ENCODE peak calls at places on chromosomes 3 and 15, in five cellular contexts. N is tibial artery, D is BE2C, R is cardiac muscle cell, Z is colonic mucosa. O is an unnamed sample. For H3K36me3 and H3K27me3, the result is how much of the 10 kb centered on the place peaks cover.

GRCh38 chr3:15011174-15011573 is 53.9 kb downstream of the MRPS25 start:
- DNase-seq in N (no peak), D (no peak), Z (no peak), R (no peak), O (no peak)

GRCh38 chr3:63970596-63971468 is 52.5 kb downstream of the PSMD6 start:
- DNase-seq in Z (peak), R (peak), D (no peak), N (no peak), O (peak)

GRCh38 chr3:144840866-144841265 is 869.2 kb downstream of the DIPK2A start:
- DNase-seq in R (peak), D (no peak), N (no peak), Z (no peak), O (no peak)

GRCh38 chr3:49313902-49314676 is 25.8 kb downstream of the USP4 start:
- DNase-seq in Z (no peak), D (no peak), N (no peak), R (peak), O (no peak)

GRCh38 chr3:101070260-101071121 is 77.3 kb upstream of the ABI3BP start:
- DNase-seq in N (no peak), Z (peak), R (peak), D (peak), O (peak)

GRCh38 chr15:61556037-61556648 is 327.0 kb upstream of the RORA start:
- DNase-seq in D (no peak), R (peak), N (no peak), Z (no peak), O (no peak)

GRCh38 chr3:54427951-54428871 is 305.9 kb downstream of the CACNA2D3 start:
- DNase-seq in R (peak), D (peak), N (peak), Z (peak), O (peak)

GRCh38 chr3:129004639-129005295 is 3.7 kb downstream of the EFCC1 start:
- DNase-seq in N (no peak), Z (peak), D (no peak), R (no peak), O (no peak)

GRCh38 chr3:8371085-8371551 is 130.5 kb upstream of the LMCD1 start:
- DNase-seq in N (no peak), Z (no peak), D (no peak), R (peak), O (no peak)

GRCh38 chr3:172467170-172467824 is 19.0 kb upstream of the GHSR start:
- DNase-seq in D (peak), R (peak), Z (no peak), N (no peak), O (no peak)

GRCh38 chr3:90011996-90012395 is 904.6 kb downstream of the EPHA3 start:
- DNase-seq in Z (no peak), N (no peak), R (no peak), D (no peak), O (no peak)

GRCh38 chr3:121758727-121759450 is 9.3 kb upstream of the GOLGB1 start:
- DNase-seq in D (no peak), R (peak), N (no peak), Z (no peak), O (no peak)

GRCh38 chr3:177826253-177826652 is 629.0 kb upstream of the TBL1XR1 start:
- DNase-seq in Z (no peak), N (no peak), D (no peak), R (no peak), O (no peak)
- H3K4me3 ChIP-seq in Z (no peak), N (no peak), D (no peak), R (no peak), O (no peak)

DNA sequence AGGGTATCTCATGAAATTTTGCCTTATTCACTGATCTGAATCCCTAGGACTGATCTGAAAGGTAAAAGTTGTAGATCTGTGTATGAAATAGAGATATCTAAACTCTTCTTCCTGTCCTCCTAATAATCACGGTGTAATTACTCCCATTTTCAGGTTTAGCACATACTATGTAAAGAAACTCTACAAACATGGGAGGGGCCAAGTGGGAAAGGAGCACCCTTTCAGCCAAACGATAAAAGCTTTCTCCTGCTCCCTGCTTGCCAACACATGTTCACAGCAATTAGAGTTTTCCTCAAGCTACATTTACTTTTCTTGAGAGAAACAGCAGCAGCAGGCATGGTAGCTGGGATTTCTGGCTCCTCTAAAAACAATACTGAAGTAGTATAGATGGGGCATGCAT is 71.6 kb downstream of the CHAC1 start:
- DNase-seq in N (no peak), D (no peak), Z (no peak), R (no peak), O (no peak)
- H3K36me3 ChIP-seq in N (under half), D (under half), Z (under half), R (under half), O (under half)

DNA sequence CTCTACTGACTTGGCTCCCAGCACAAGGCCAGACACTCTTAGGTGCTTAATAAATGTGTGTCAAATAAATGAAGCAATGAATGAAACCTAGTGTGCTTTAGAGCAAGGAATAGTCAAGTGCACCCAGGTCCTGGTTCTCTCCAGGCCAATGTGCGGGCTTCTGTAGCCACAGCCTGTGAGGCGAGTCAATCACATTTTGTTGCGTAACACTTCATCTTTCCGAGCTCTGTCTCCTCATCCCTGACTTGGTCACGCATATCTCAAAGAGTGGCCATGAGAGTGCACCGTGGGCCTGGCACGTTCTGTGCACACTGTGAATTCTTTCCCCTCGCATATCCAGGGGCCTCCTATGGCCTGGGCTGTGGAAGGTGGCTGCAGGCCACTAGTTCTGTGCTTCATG is 11.4 kb upstream of the SH3GL3 start:
- DNase-seq in N (no peak), D (no peak), Z (no peak), R (no peak), O (no peak)
- H3K27me3 ChIP-seq in N (under half), D (under half), Z (under half), R (under half), O (under half)

GRCh38 chr15:90713081-90713480 is 4.1 kb upstream of the BLM start:
- DNase-seq in D (no peak), Z (no peak), N (no peak), R (no peak), O (no peak)

GRCh38 chr15:90718232-90718631 is 1.1 kb downstream of the BLM start:
- DNase-seq in D (no peak), Z (no peak), N (no peak), R (no peak), O (peak)

GRCh38 chr15:90716317-90716975 is 700 bp upstream of the BLM start:
- DNase-seq in D (no peak), N (no peak), Z (no peak), R (peak), O (no peak)

GRCh38 chr15:90711842-90712241 is 5.3 kb upstream of the BLM start:
- DNase-seq in D (no peak), R (no peak), N (no peak), Z (no peak), O (no peak)

DNA sequence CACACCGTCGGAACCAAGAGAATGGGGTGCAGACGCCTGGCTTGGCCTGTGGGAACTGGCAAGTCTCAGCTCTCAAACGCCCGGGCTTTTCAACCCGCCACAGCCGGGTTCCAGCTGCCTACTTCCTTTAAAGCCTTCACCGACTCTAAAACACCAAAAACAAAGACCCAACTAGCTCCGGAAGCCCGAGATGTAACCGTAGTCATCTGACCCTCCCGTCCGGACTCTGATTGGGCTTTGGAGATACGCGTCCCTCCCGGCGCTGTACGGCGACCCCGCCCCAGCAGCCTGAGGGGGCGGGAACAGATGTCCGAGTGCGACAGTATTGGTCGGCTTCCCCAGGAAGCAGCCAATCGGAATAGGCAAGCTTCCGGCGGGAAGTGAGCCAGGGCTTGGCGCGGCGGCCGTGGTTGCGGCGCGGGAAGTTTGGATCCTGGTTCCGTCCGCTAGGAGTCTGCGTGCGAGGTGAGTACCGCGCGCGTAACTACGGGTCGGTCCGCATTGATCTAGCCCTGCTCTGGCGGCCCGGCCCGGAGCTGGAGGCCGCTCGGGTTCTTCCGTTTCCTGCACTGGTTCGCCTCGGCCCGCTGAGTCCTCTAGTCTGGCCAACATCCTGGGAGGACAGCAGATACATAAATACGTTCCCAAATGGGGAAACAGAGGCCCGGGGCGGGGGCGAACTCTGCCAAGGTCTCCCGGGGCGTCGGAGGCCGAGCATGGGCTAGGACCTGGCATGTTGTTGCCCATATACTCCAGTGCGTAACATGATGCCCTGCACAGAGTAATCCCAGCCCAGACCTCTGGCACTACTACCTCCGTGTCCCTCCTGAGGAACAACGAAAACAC is at the start of gene BLM:
- DNase-seq in R (peak), D (peak), Z (peak), N (peak), O (peak)
- H3K4me3 ChIP-seq in R (peak), D (peak), Z (peak), N (peak), O (peak)

GRCh38 chr3:53183514-53183913 is 22.5 kb downstream of the PRKCD start:
- DNase-seq in R (no peak), N (no peak), Z (no peak), D (no peak), O (no peak)
- H3K36me3 ChIP-seq in R (under half), N (half or more), Z (under half), D (under half), O (under half)

GRCh38 chr15:96324900-96325299 is 5.6 kb upstream of the NR2F2 start:
- DNase-seq in D (no peak), R (no peak), N (no peak), Z (no peak), O (no peak)
- H3K27me3 ChIP-seq in D (half or more), R (half or more), N (under half), Z (half or more), O (half or more)

GRCh38 chr3:151213151-151213550 is 10.1 kb upstream of the GPR171 start:
- DNase-seq in N (no peak), R (no peak), D (no peak), Z (no peak), O (no peak)

GRCh38 chr3:151209652-151210051 is 6.6 kb upstream of the GPR171 start:
- DNase-seq in D (no peak), Z (no peak), N (no peak), R (no peak), O (no peak)

GRCh38 chr3:151213881-151214280 is 10.9 kb upstream of the GPR171 start:
- DNase-seq in D (no peak), Z (no peak), R (peak), N (no peak), O (no peak)

GRCh38 chr3:151214459-151214858 is 11.4 kb upstream of the GPR171 start:
- DNase-seq in Z (no peak), D (no peak), N (no peak), R (no peak), O (no peak)

DNA sequence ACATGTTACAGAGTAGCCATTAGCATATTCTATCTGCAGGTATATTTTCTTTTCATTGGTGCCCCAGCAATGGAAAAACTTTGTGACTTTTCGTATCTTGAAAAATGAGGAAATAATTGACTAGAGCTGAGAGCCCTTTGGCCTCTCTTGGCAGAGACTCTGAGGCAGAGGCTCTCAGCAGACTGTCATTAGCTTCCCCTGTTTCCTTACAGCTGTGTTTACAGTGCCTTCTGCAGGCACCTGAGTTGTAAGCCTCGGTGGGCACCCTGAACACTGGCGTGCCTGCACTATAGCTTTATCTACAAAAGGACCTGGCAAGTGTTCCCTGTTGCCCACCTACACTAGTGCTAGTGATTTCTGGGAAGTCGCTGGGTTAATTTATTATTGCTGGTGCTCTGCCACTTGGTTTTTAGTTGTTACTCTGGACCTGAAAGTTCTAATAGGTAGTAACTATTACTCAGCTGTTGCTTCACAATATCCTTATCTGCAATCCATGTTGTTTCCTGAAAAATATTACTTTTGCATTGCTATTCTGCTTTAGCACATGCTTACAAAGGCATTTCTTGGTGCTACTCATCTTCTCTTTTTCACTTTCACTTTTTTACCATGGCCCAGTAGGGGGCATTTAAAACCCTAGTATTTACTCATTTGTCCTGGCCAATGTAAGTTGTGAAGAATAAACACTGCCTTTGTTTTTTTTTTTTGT is 7.8 kb upstream of the GPR171 start:
- DNase-seq in D (no peak), N (no peak), R (peak), Z (peak), O (no peak)
- H3K4me3 ChIP-seq in D (no peak), N (no peak), R (no peak), Z (peak), O (no peak)

DNA sequence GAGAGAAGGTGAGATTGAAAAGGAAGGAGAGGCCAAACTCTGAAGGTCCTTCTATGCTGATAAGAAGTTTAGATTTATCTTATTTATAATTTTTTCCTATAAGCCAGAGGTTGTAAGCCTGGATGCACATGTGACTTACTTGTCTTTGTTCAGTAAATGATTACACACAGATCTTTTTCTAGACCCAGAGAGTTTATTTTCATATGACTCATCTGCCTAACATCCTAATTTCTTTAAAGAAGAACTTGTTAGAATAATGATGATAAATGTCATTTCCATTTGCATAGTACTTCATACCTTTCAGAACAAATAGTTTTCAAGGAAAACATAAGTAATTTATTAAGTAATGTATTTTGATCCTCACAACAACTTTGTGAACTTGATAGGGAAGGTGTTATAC is 434.8 kb upstream of the DPH6 start:
- DNase-seq in N (no peak), R (no peak), D (no peak), Z (no peak), O (no peak)
- H3K36me3 ChIP-seq in N (under half), R (under half), D (under half), Z (under half), O (under half)

O was measured in H7.